ENCODE peak calls at places on chromosomes 5 and 9, in six cellular contexts. U is prostate gland, K is dorsolateral prefrontal cortex, V is fibroblast of pulmonary artery, X is AG04450, Y is endodermal cell. R is an unnamed sample.

GRCh38 chr9:116383133-116383532 is 229.5 kb downstream of the PAPPA start:
- DNase-seq in V (no peak), U (no peak), K (no peak), X (no peak), Y (no peak), R (no peak)

GRCh38 chr9:38041564-38042267 is 27.3 kb downstream of the SHB start:
- DNase-seq in V (no peak), K (no peak), X (no peak), Y (no peak), U (no peak), R (no peak)

GRCh38 chr9:76521244-76521673 is 62.3 kb downstream of the GCNT1 start:
- DNase-seq in V (no peak), U (peak), X (no peak), Y (no peak), K (no peak), R (no peak)

GRCh38 chr5:56251918-56252553 is 18.9 kb upstream of the ANKRD55 start:
- DNase-seq in V (peak), X (no peak), U (no peak), K (no peak), Y (no peak), R (no peak)

GRCh38 chr9:106697390-106697789 is 165.6 kb upstream of the ZNF462 start:
- DNase-seq in Y (peak), U (no peak), V (no peak), X (no peak), K (no peak), R (no peak)

GRCh38 chr5:154756871-154757646 is 1.9 kb downstream of the LARP1 start:
- DNase-seq in K (peak), V (peak), U (peak), Y (peak), X (no peak), R (peak)

GRCh38 chr5:34886718-34887117 is 28.6 kb downstream of the RAD1 start:
- DNase-seq in U (no peak), K (no peak), V (no peak), X (no peak), Y (no peak), R (no peak)

GRCh38 chr5:98777295-98777694 is 3.8 kb downstream of the RGMB start:
- DNase-seq in X (no peak), V (no peak), K (no peak), Y (no peak), U (no peak), R (no peak)

GRCh38 chr5:159463590-159464321 is 133.5 kb upstream of the IL12B start:
- DNase-seq in V (peak), Y (no peak), K (no peak), X (no peak), U (no peak), R (no peak)

GRCh38 chr5:483011-483410 is 40.0 kb downstream of the EXOC3 start:
- DNase-seq in V (no peak), K (no peak), Y (no peak), X (no peak), U (no peak), R (no peak)

GRCh38 chr9:113675475-113675941 is 200.6 kb upstream of the ZNF618 start:
- DNase-seq in K (no peak), Y (no peak), V (peak), X (peak), U (no peak), R (no peak)

GRCh38 chr5:180637962-180638680 is 11.3 kb downstream of the FLT4 start:
- DNase-seq in X (no peak), K (no peak), U (no peak), Y (peak), V (no peak), R (peak)

GRCh38 chr9:110065527-110065926 is 142.4 kb downstream of the C9orf152 start:
- DNase-seq in Y (no peak), K (no peak), V (peak), X (no peak), U (no peak), R (no peak)

GRCh38 chr9:677461-678097 is 163.9 kb upstream of the DMRT1 start:
- DNase-seq in K (no peak), U (no peak), V (no peak), X (no peak), Y (no peak), R (no peak)

GRCh38 chr9:134028076-134028475 is 2.8 kb downstream of the BRD3OS start:
- DNase-seq in Y (no peak), K (no peak), V (no peak), U (no peak), X (no peak), R (no peak)

GRCh38 chr9:108885643-108886348 is 23.7 kb downstream of the ACTL7A start:
- DNase-seq in U (no peak), V (peak), X (peak), Y (no peak), K (no peak), R (no peak)

GRCh38 chr5:34604119-34604675 is 51.9 kb upstream of the RAI14 start:
- DNase-seq in V (no peak), K (no peak), Y (no peak), X (no peak), U (no peak), R (no peak)

GRCh38 chr5:92941806-92942205 is 639.2 kb downstream of the NR2F1-AS1 start:
- DNase-seq in K (no peak), V (no peak), Y (no peak), U (peak), X (no peak), R (no peak)

GRCh38 chr9:136311433-136312375 is 7.8 kb upstream of the CCDC187 start:
- DNase-seq in X (no peak), V (no peak), U (no peak), Y (no peak), K (no peak), R (no peak)

GRCh38 chr5:156907667-156908066 is 55.4 kb downstream of the TIMD4 start:
- DNase-seq in X (no peak), Y (no peak), K (no peak), V (no peak), U (no peak), R (no peak)

GRCh38 chr9:93568169-93568568 is 8.2 kb upstream of the PHF2 start:
- DNase-seq in V (no peak), K (peak), U (no peak), Y (no peak), X (no peak), R (no peak)

GRCh38 chr9:116286287-116286686 is 132.7 kb downstream of the PAPPA start:
- DNase-seq in V (no peak), X (no peak), Y (peak), K (no peak), U (no peak), R (no peak)

GRCh38 chr9:13076616-13077015 is 202.9 kb downstream of the MPDZ start:
- DNase-seq in V (no peak), X (no peak), Y (no peak), K (no peak), U (no peak), R (no peak)

GRCh38 chr5:56447232-56447631 is 214.1 kb upstream of the ANKRD55 start:
- DNase-seq in Y (no peak), X (no peak), V (peak), U (no peak), K (no peak), R (no peak)

GRCh38 chr9:35750256-35750531 is 1.1 kb downstream of the RGP1 start:
- DNase-seq in Y (no peak), K (no peak), X (no peak), V (no peak), U (no peak), R (no peak)

GRCh38 chr5:171667341-171668096 is 118.1 kb upstream of the SMIM23 start:
- DNase-seq in U (peak), V (peak), K (no peak), Y (peak), X (peak), R (peak)

GRCh38 chr5:116746668-116747067 is 172.0 kb upstream of the SEMA6A start:
- DNase-seq in K (no peak), V (no peak), U (no peak), X (no peak), Y (no peak), R (no peak)

GRCh38 chr9:36905101-36906066 is 128.7 kb downstream of the PAX5 start:
- DNase-seq in V (no peak), X (no peak), Y (peak), U (no peak), K (no peak), R (no peak)

GRCh38 chr9:38160613-38161215 is 91.7 kb upstream of the SHB start:
- DNase-seq in K (peak), X (no peak), V (peak), U (no peak), Y (peak), R (peak)

GRCh38 chr5:145775411-145775810 is 59.7 kb downstream of the PRELID2 start:
- DNase-seq in X (no peak), U (no peak), V (peak), Y (no peak), K (no peak), R (no peak)

GRCh38 chr5:147373328-147373727 is 136.5 kb downstream of the DPYSL3 start:
- DNase-seq in Y (no peak), X (no peak), K (no peak), V (no peak), U (no peak), R (no peak)

GRCh38 chr5:147371290-147371689 is 136.5 kb downstream of the STK32A start:
- DNase-seq in U (no peak), V (no peak), K (no peak), Y (no peak), X (no peak), R (no peak)

DNA sequence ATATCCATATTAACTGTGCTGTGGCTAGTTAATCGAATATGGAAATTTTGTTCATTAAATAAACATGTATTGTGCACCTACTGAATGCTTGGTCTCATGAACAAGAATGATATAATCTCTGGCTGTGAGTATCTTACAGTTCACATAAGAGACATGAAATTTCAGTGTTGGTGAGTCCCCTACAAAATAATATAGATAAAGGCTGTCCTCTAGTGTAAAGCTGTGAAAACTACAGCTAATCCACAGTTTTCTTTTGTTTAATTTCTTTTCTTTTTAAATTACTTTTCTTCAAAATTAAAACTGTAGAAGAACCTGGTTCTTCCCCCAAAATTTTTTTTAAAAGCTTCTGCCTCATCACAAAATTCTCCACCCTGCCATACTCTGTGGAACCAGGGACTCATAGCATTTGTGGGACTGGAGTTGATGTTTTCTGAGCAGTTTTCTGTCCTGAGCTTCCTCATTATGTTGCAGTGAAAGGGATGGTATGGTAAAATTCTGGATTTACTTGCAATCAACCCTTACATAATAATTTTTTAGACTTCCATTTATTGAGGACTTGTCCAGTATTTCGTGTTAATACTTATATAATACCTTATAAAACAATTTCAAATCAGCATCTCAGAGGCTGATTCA is 135.0 kb downstream of the STK32A start:
- DNase-seq in U (no peak), V (peak), X (no peak), Y (no peak), K (no peak), R (no peak)
- TF ChIP-seq CTCF in U (peak), V (peak), X (peak), Y (peak), K (peak), R (no peak)

GRCh38 chr5:66171349-66172344 is 27.5 kb downstream of the SREK1 start:
- DNase-seq in Y (no peak), U (peak), V (peak), X (no peak), K (no peak), R (no peak)
- TF ChIP-seq CTCF in Y (peak), U (peak), V (peak), X (peak), K (peak), R (peak)

GRCh38 chr9:10112070-10112469 is 500.7 kb downstream of the PTPRD start:
- DNase-seq in V (no peak), X (no peak), Y (no peak), K (no peak), U (no peak), R (no peak)
- TF ChIP-seq CTCF in V (no peak), X (no peak), Y (no peak), K (no peak), U (no peak), R (no peak)

GRCh38 chr9:127710204-127710805 is 3.5 kb downstream of the CFAP157 start:
- DNase-seq in K (no peak), Y (no peak), U (no peak), X (no peak), V (no peak), R (no peak)

GRCh38 chr9:127708952-127709587 is 2.3 kb downstream of the CFAP157 start:
- DNase-seq in Y (no peak), K (no peak), U (no peak), X (no peak), V (no peak), R (no peak)

GRCh38 chr9:127705577-127706215 is 1.1 kb upstream of the CFAP157 start:
- DNase-seq in X (no peak), V (no peak), Y (no peak), U (no peak), K (no peak), R (no peak)

GRCh38 chr9:127706836-127707241 is at the start of gene CFAP157:
- DNase-seq in U (no peak), Y (peak), K (no peak), V (peak), X (no peak), R (no peak)

DNA sequence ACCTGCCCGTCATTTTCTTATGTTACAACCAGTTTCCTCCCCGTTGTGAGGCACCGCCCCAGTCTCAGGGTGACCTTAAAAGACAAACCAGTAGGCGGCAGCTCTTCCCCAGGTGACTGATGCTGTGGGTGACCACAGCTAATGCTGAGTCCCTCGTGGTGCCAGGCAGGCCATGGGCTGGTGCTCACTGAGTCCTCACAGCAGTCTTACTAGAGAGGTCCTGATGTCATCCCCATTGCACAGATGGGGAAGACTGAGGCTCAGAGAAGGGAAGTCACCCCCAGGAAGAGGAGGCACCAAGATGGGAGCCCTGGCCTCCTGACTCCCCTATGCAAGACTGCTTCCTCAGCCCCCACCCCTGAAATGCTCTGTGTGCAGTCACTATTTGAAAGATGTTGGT is 978 bp downstream of the CFAP157 start:
- DNase-seq in X (no peak), K (no peak), U (no peak), Y (peak), V (no peak), R (no peak)
- TF ChIP-seq CTCF in X (no peak), K (no peak), U (no peak), Y (peak), V (no peak), R (no peak)

GRCh38 chr5:134527156-134527960 is 1.9 kb downstream of the JADE2 start:
- DNase-seq in U (peak), X (peak), K (peak), V (peak), Y (peak), R (peak)

GRCh38 chr5:134525687-134526482 is 415 bp downstream of the JADE2 start:
- DNase-seq in V (peak), K (peak), Y (peak), X (peak), U (peak), R (peak)

GRCh38 chr5:134527961-134528424 is 2.5 kb downstream of the JADE2 start:
- DNase-seq in U (no peak), V (no peak), K (no peak), Y (no peak), X (no peak), R (no peak)

GRCh38 chr5:134524826-134525686 is at the start of gene JADE2:
- DNase-seq in V (peak), K (peak), Y (peak), U (peak), X (no peak), R (peak)

GRCh38 chr5:134526483-134527155 is 1.1 kb downstream of the JADE2 start:
- DNase-seq in V (no peak), Y (peak), K (peak), U (peak), X (no peak), R (peak)
- TF ChIP-seq CTCF in V (peak), Y (peak), K (peak), U (peak), X (peak), R (no peak)

GRCh38 chr5:37838933-37839341 is 904 bp downstream of the GDNF start:
- DNase-seq in X (no peak), Y (peak), V (no peak), U (no peak), K (no peak), R (no peak)

GRCh38 chr5:37842048-37842447 is 2.2 kb upstream of the GDNF start:
- DNase-seq in V (no peak), Y (no peak), U (no peak), X (no peak), K (no peak), R (no peak)

GRCh38 chr5:37839441-37840035 is 303 bp downstream of the GDNF start:
- DNase-seq in K (peak), X (no peak), U (no peak), V (peak), Y (peak), R (peak)

GRCh38 chr5:37841223-37841622 is 1.4 kb upstream of the GDNF start:
- DNase-seq in K (no peak), X (no peak), Y (no peak), U (no peak), V (peak), R (no peak)

GRCh38 chr5:37840036-37840909 is at the start of gene GDNF:
- DNase-seq in U (no peak), Y (peak), K (no peak), V (peak), X (peak), R (no peak)
- TF ChIP-seq CTCF in U (no peak), Y (peak), K (peak), V (no peak), X (peak), R (no peak)

GRCh38 chr5:151738125-151738848 is 20.1 kb downstream of the ATOX1 start:
- DNase-seq in V (peak), Y (no peak), U (no peak), X (no peak), K (no peak), R (no peak)
- TF ChIP-seq CTCF in V (no peak), Y (no peak), U (no peak), X (no peak), K (no peak), R (no peak)

GRCh38 chr5:22560115-22560514 is 293.0 kb downstream of the CDH12 start:
- DNase-seq in K (no peak), V (peak), Y (no peak), X (peak), U (no peak), R (no peak)

DNA sequence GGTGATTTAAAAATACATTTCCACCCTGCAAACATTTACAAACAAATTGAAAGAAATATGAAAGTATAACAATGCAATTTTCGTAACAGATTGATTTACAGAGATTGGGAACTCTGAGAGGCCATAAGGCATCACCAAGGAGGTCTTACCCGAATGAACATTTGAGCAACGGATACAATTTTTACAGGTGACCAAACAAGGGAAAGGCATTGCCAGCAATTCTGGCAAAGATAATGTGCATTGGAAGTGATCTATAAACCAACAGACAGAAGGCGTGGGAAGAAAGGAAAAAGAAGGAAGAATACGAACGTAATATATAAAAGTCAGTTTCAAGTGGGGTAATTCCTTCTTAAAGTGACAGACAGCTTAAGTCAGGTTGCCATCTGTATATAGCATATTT is 295.9 kb downstream of the CDH12 start:
- DNase-seq in U (no peak), K (no peak), X (no peak), Y (no peak), V (no peak), R (no peak)
- TF ChIP-seq CTCF in U (no peak), K (no peak), X (no peak), Y (no peak), V (no peak), R (no peak)

GRCh38 chr9:6194934-6195333 is 20.7 kb upstream of the IL33 start:
- DNase-seq in Y (peak), K (no peak), U (no peak), X (no peak), V (no peak), R (no peak)
- TF ChIP-seq CTCF in Y (peak), K (no peak), U (no peak), X (peak), V (peak), R (peak)

GRCh38 chr5:123371575-123372179 is 51.5 kb downstream of the CEP120 start:
- DNase-seq in K (peak), X (no peak), U (no peak), Y (peak), V (peak), R (peak)

GRCh38 chr5:123364443-123364842 is 58.8 kb downstream of the CEP120 start:
- DNase-seq in K (no peak), Y (no peak), U (no peak), X (peak), V (no peak), R (no peak)

GRCh38 chr5:123369371-123369968 is 53.7 kb downstream of the CEP120 start:
- DNase-seq in Y (no peak), V (no peak), K (no peak), X (no peak), U (no peak), R (no peak)

GRCh38 chr5:123365163-123365562 is 58.0 kb downstream of the CEP120 start:
- DNase-seq in K (no peak), Y (no peak), V (peak), X (no peak), U (no peak), R (no peak)

GRCh38 chr5:123367739-123368138 is 55.5 kb downstream of the CEP120 start:
- DNase-seq in X (no peak), K (no peak), Y (no peak), U (no peak), V (peak), R (no peak)
- TF ChIP-seq CTCF in X (peak), K (peak), Y (peak), U (no peak), V (peak), R (peak)